ENCODE peak calls at places on chromosome 20, in four cellular contexts. N, K, Q and V are unnamed samples.

GRCh38 chr20:10788877-10789276 is 115.1 kb upstream of the JAG1 start:
- DNase-seq in Q (no peak), K (no peak), N (no peak), V (no peak)

GRCh38 chr20:2919518-2920245 is 46.4 kb downstream of the PTPRA start:
- DNase-seq in K (no peak), Q (no peak), N (no peak), V (no peak)

GRCh38 chr20:1533059-1533458 is 24.4 kb downstream of the SIRPD start:
- DNase-seq in K (no peak), N (no peak), Q (no peak), V (no peak)

GRCh38 chr20:17742426-17743130 is 42.8 kb downstream of the BANF2 start:
- DNase-seq in N (no peak), K (no peak), Q (no peak), V (no peak)

GRCh38 chr20:9447182-9447581 is 67.2 kb upstream of the LAMP5 start:
- DNase-seq in K (no peak), Q (no peak), N (no peak), V (no peak)

GRCh38 chr20:1266167-1266973 is at the start of gene SNPH:
- DNase-seq in N (no peak), Q (peak; percentile 82), K (no peak), V (peak; percentile 74)

GRCh38 chr20:57619053-57619831 is 984 bp downstream of the ZBP1 start:
- DNase-seq in Q (peak; percentile 87), N (no peak), K (no peak), V (no peak)

GRCh38 chr20:34511891-34512265 is 4.3 kb upstream of the DYNLRB1 start:
- DNase-seq in N (no peak), K (no peak), Q (no peak), V (no peak)

GRCh38 chr20:32649697-32650471 is 23.9 kb downstream of the C20orf203 start:
- DNase-seq in Q (no peak), N (no peak), K (no peak), V (no peak)

GRCh38 chr20:51860015-51860882 is 57.9 kb upstream of the SALL4 start:
- DNase-seq in Q (no peak), N (peak; percentile 56), K (no peak), V (no peak)

GRCh38 chr20:19815553-19815991 is 57.5 kb downstream of the RIN2 start:
- DNase-seq in Q (no peak), K (no peak), N (peak; percentile 96), V (no peak)

GRCh38 chr20:18414140-18414539 is 52.7 kb downstream of the DZANK1 start:
- DNase-seq in N (no peak), K (no peak), Q (no peak), V (no peak)

GRCh38 chr20:2086177-2086979 is 15.2 kb upstream of the STK35 start:
- DNase-seq in N (no peak), Q (no peak), K (no peak), V (no peak)

GRCh38 chr20:13025181-13025580 is 16.4 kb downstream of the SPTLC3 start:
- DNase-seq in Q (no peak), N (no peak), K (no peak), V (no peak)

GRCh38 chr20:36344517-36345132 is 38.5 kb downstream of the DLGAP4 start:
- DNase-seq in K (no peak), N (no peak), Q (peak; percentile 49), V (no peak)

GRCh38 chr20:5887386-5887785 is 62.9 kb downstream of the TRMT6 start:
- DNase-seq in N (no peak), K (no peak), Q (no peak), V (no peak)

GRCh38 chr20:41287327-41287726 is 30.2 kb downstream of the ZHX3 start:
- DNase-seq in Q (no peak), K (no peak), N (no peak), V (no peak)

GRCh38 chr20:46681032-46681854 is 8.0 kb downstream of the TP53RK start:
- DNase-seq in Q (no peak), N (peak; percentile 53), K (peak; percentile 75), V (peak; percentile 31)

GRCh38 chr20:39524371-39524911 is 562.3 kb downstream of the DHX35 start:
- DNase-seq in K (no peak), N (peak; percentile 8), Q (no peak), V (no peak)

GRCh38 chr20:906703-907102 is 9.4 kb downstream of the ANGPT4 start:
- DNase-seq in Q (no peak), N (no peak), K (no peak), V (no peak)

GRCh38 chr20:1415667-1416468 is 23.0 kb upstream of the FKBP1A start:
- DNase-seq in N (peak; percentile 99), K (no peak), Q (no peak), V (no peak)

GRCh38 chr20:25057234-25058050 is 497 bp downstream of the ACSS1 start:
- DNase-seq in N (peak; percentile 60), Q (peak; percentile 93), K (peak; percentile 59), V (peak; percentile 68)

GRCh38 chr20:38326309-38326708 is 20.0 kb upstream of the LBP start:
- DNase-seq in K (no peak), Q (no peak), N (no peak), V (no peak)

GRCh38 chr20:1309439-1309847 is 19.5 kb downstream of the SDCBP2 start:
- DNase-seq in N (no peak), Q (no peak), K (no peak), V (no peak)

GRCh38 chr20:61868466-61869090 is 197.1 kb downstream of the TAF4 start:
- DNase-seq in K (no peak), Q (no peak), N (no peak), V (no peak)
- H3K4me3 ChIP-seq in K (no peak overlapping the region), Q (no peak overlapping the region), N (no peak overlapping the region), V (no peak overlapping the region)

DNA sequence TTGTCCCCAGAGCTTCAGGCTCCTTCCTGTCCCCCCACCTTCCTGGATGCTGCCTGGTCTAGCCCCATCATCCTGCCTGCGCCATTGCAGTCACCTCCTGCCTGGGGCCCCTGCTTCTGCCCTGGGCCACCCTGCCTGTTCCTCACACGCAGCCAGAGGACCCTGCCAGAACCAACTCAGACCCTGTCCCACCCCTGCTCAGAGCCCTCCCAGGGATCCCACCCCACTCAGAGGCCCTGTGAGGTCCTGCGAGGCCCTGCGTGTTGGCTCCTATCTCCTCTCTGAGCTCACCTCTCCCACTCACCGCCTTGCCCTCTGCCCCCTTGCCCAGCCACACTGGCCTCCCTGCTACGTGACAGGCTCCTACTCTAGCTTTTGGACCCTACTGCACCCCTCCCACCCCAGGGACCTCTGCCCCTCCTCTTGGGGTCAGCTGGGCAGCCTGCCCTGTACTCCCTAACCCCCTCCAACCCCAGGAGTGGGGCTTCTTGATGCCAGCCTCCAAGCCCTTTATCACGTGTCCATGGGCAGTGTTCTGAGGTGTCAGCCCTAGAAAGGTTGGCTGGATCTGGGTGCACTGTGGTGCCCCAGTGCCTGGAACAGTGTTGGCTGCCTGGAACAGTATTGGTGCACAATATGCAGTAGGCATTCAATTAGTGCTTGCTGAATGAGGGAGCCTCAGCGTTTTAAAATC is 68.3 kb downstream of the CEBPB start:
- DNase-seq in N (no peak), K (no peak), Q (no peak), V (no peak)
- H3K27ac ChIP-seq in N (peak overlapping the region; percentile 99), K (peak overlapping the region; percentile 12), Q (no peak overlapping the region), V (no peak overlapping the region)

GRCh38 chr20:49560646-49561045 is 7.3 kb downstream of the PTGIS start:
- DNase-seq in K (no peak), Q (no peak), N (no peak), V (no peak)

GRCh38 chr20:49560186-49560585 is 7.8 kb downstream of the PTGIS start:
- DNase-seq in K (no peak), N (no peak), Q (no peak), V (no peak)

GRCh38 chr20:49559411-49560081 is 8.4 kb downstream of the PTGIS start:
- DNase-seq in N (no peak), K (no peak), Q (no peak), V (peak; percentile 84)

GRCh38 chr20:49558826-49559225 is 9.1 kb downstream of the PTGIS start:
- DNase-seq in N (no peak), K (no peak), Q (no peak), V (no peak)

GRCh38 chr20:49557449-49557848 is 10.5 kb downstream of the PTGIS start:
- DNase-seq in K (no peak), N (no peak), Q (no peak), V (no peak)
- H3K4me1 ChIP-seq in K (peaks cover 10% of the 10 kb centered on the region), N (peaks cover 86% of the 10 kb centered on the region), Q (peaks cover 7% of the 10 kb centered on the region), V (peaks cover 28% of the 10 kb centered on the region)

DNA sequence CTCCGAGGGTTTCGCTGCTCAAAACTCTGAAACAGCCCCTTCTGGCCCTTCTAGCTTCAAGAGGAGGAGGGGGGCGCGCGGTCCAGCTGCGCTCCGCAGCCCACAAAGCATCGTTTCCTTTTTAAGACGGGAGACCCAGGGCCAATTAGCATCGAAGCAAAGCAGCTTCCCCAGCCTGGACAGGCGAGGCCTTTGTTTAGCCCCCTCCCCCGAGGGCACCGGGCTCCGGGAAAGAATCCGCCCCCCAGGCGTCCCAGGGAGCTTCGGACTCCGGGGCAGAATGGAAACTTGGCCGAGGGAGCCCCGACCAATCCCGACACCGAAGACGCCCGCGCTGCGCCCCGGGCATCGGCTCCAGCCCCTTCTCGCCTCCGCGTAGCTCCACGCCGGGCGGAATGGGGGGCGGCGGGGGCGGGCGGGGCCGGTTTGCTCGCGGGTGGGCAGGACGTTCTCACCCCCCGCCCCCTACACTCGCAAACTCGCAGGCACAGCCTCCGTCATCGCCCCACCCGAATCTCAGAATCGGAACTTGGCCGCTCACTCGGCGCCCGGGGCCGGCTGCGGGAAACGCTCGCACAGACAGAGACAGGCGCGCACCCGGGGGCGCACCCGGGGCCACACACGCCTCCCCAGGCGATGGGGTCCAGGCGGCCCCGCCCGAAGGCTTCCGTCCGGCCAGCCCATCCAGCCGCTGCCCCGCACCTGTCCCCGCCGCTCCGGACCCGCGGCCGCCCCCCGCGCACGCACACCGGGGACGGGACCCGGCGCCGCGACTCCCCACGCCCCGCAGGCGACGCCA is 626 bp downstream of the NKAIN4 start:
- DNase-seq in Q (no peak), N (no peak), K (no peak), V (no peak)
- H3K4me3 ChIP-seq in Q (no peak overlapping the region), N (no peak overlapping the region), K (peak overlapping the region; percentile 41), V (no peak overlapping the region)

GRCh38 chr20:31476313-31476623 is 1.2 kb downstream of the REM1 start:
- DNase-seq in N (no peak), K (no peak), Q (no peak), V (no peak)
- H3K27ac ChIP-seq in N (no peak overlapping the region), K (no peak overlapping the region), Q (no peak overlapping the region), V (peak overlapping the region; percentile 72)